ENCODE peak calls at places on chromosomes 12 and 14, in eight cellular contexts. X, M, W, O, P, Z, V and Q are unnamed samples.

GRCh38 chr12:71415336-71416231 is 24.0 kb upstream of the LGR5 start:
- DNase-seq in X (no peak), M (peak; percentile 45), W (no peak), O (peak; percentile 57), P (peak; percentile 66), Z (no peak), V (peak; percentile 67), Q (peak; percentile 52)

GRCh38 chr14:61188196-61188595 is 92.9 kb downstream of the TMEM30B start:
- DNase-seq in X (no peak), M (no peak), W (no peak), O (no peak), P (peak; percentile 41), Z (peak; percentile 81), V (peak; percentile 52), Q (no peak)

GRCh38 chr14:105413542-105413886 is 6.1 kb upstream of the MTA1 start:
- DNase-seq in X (no peak), M (no peak), W (no peak), O (no peak), P (no peak), Z (no peak), V (no peak), Q (no peak)

GRCh38 chr12:42824327-42824726 is 234.8 kb upstream of the PRICKLE1 start:
- DNase-seq in X (no peak), M (no peak), W (no peak), O (no peak), P (no peak), Z (no peak), V (no peak), Q (no peak)

GRCh38 chr14:102853703-102854396 is 68.6 kb upstream of the AMN start:
- DNase-seq in X (no peak), M (no peak), W (no peak), O (no peak), P (no peak), Z (no peak), V (peak; percentile 34), Q (no peak)

GRCh38 chr12:3600039-3600720 is 109.2 kb downstream of the PRMT8 start:
- DNase-seq in X (no peak), M (no peak), W (no peak), O (no peak), P (no peak), Z (no peak), V (no peak), Q (no peak)

GRCh38 chr12:121980211-121980891 is 41.3 kb upstream of the BCL7A start:
- DNase-seq in X (no peak), M (peak; percentile 29), W (no peak), O (no peak), P (no peak), Z (no peak), V (peak; percentile 13), Q (peak; percentile 14)

GRCh38 chr12:11667159-11667558 is 17.7 kb downstream of the ETV6 start:
- DNase-seq in X (no peak), M (no peak), W (no peak), O (no peak), P (no peak), Z (no peak), V (no peak), Q (no peak)

GRCh38 chr12:45547132-45547531 is 182.4 kb upstream of the ARID2 start:
- DNase-seq in X (no peak), M (no peak), W (no peak), O (no peak), P (no peak), Z (no peak), V (no peak), Q (no peak)

GRCh38 chr14:68624541-68625220 is 168.2 kb downstream of the ZFP36L1 start:
- DNase-seq in X (no peak), M (no peak), W (no peak), O (no peak), P (no peak), Z (no peak), V (no peak), Q (no peak)

GRCh38 chr14:102295301-102295700 is 9.7 kb downstream of the MOK start:
- DNase-seq in X (no peak), M (no peak), W (no peak), O (no peak), P (no peak), Z (no peak), V (peak; percentile 43), Q (peak; percentile 33)

GRCh38 chr12:28239918-28240317 is 49.7 kb downstream of the CCDC91 start:
- DNase-seq in X (no peak), M (no peak), W (no peak), O (no peak), P (no peak), Z (no peak), V (no peak), Q (no peak)

GRCh38 chr14:100828448-100828834 is 2.5 kb downstream of the MEG3 start:
- DNase-seq in X (no peak), M (no peak), W (no peak), O (no peak), P (no peak), Z (no peak), V (no peak), Q (no peak)

GRCh38 chr12:63915105-63915830 is 70.8 kb downstream of the SRGAP1 start:
- DNase-seq in X (no peak), M (no peak), W (no peak), O (peak; percentile 57), P (peak; percentile 85), Z (no peak), V (peak; percentile 64), Q (peak; percentile 57)

GRCh38 chr12:52155048-52155868 is 36.6 kb downstream of the KRT80 start:
- DNase-seq in X (no peak), M (no peak), W (no peak), O (no peak), P (peak; percentile 89), Z (no peak), V (no peak), Q (no peak)

GRCh38 chr12:54036620-54037359 is 3.9 kb downstream of the HOXC5 start:
- DNase-seq in X (no peak), M (no peak), W (no peak), O (no peak), P (peak; percentile 57), Z (peak; percentile 83), V (no peak), Q (peak; percentile 63)

GRCh38 chr12:10615532-10615931 is 2.1 kb upstream of the MAGOHB start:
- DNase-seq in X (no peak), M (no peak), W (no peak), O (no peak), P (peak; percentile 54), Z (no peak), V (no peak), Q (no peak)

GRCh38 chr14:105865904-105866840 is 339.8 kb downstream of the TMEM121 start:
- DNase-seq in X (peak; percentile 27), M (no peak), W (no peak), O (no peak), P (no peak), Z (peak; percentile 53), V (no peak), Q (no peak)

GRCh38 chr12:2267624-2268477 is 215.1 kb downstream of the CACNA1C start:
- DNase-seq in X (no peak), M (no peak), W (no peak), O (peak; percentile 44), P (no peak), Z (peak; percentile 84), V (peak; percentile 59), Q (peak; percentile 74)

GRCh38 chr12:1828863-1829262 is 8.5 kb downstream of the LRTM2 start:
- DNase-seq in X (no peak), M (no peak), W (no peak), O (no peak), P (no peak), Z (no peak), V (no peak), Q (no peak)

GRCh38 chr14:59464651-59465569 is at the start of gene GPR135:
- DNase-seq in X (peak; percentile 60), M (peak; percentile 88), W (no peak), O (peak; percentile 68), P (no peak), Z (peak; percentile 87), V (peak; percentile 65), Q (peak; percentile 38)

GRCh38 chr14:105531088-105531957 is 4.9 kb downstream of the TMEM121 start:
- DNase-seq in X (no peak), M (no peak), W (no peak), O (no peak), P (no peak), Z (peak; percentile 65), V (no peak), Q (no peak)

GRCh38 chr14:60968099-60968498 is 12.8 kb downstream of the TRMT5 start:
- DNase-seq in X (no peak), M (no peak), W (no peak), O (no peak), P (no peak), Z (no peak), V (no peak), Q (no peak)

GRCh38 chr12:51977320-51977753 is 25.8 kb downstream of the ACVR1B start:
- DNase-seq in X (no peak), M (no peak), W (no peak), O (peak; percentile 50), P (no peak), Z (no peak), V (peak; percentile 88), Q (peak; percentile 85)

GRCh38 chr14:104355101-104355691 is 216.8 kb downstream of the KIF26A start:
- DNase-seq in X (peak; percentile 11), M (no peak), W (no peak), O (no peak), P (no peak), Z (peak; percentile 46), V (no peak), Q (no peak)

GRCh38 chr12:58919271-58920101 is 818 bp downstream of the LRIG3 start:
- DNase-seq in X (no peak), M (peak; percentile 62), W (no peak), O (peak; percentile 67), P (peak; percentile 41), Z (peak; percentile 75), V (peak; percentile 40), Q (peak; percentile 59)

GRCh38 chr14:20512139-20512905 is 7.0 kb downstream of the RNASE10 start:
- DNase-seq in X (no peak), M (no peak), W (no peak), O (no peak), P (no peak), Z (no peak), V (no peak), Q (no peak)

GRCh38 chr12:34400986-34401658 is 378.8 kb downstream of the ALG10 start:
- DNase-seq in X (peak; percentile 22), M (peak; percentile 0), W (no peak), O (no peak), P (no peak), Z (peak; percentile 45), V (no peak), Q (no peak)

GRCh38 chr14:69010632-69011031 is 31.5 kb upstream of the ACTN1 start:
- DNase-seq in X (no peak), M (no peak), W (no peak), O (peak; percentile 30), P (peak; percentile 31), Z (no peak), V (no peak), Q (no peak)

GRCh38 chr12:56931474-56931978 is 2.7 kb downstream of the SDR9C7 start:
- DNase-seq in X (no peak), M (no peak), W (no peak), O (peak; percentile 85), P (peak; percentile 55), Z (no peak), V (peak; percentile 92), Q (peak; percentile 90)

GRCh38 chr14:72419226-72419625 is 474.7 kb downstream of the DPF3 start:
- DNase-seq in X (no peak), M (no peak), W (no peak), O (no peak), P (no peak), Z (no peak), V (no peak), Q (no peak)

GRCh38 chr12:49538740-49539403 is at the start of gene KCNH3:
- DNase-seq in X (peak; percentile 71), M (peak; percentile 99), W (peak; percentile 40), O (peak; percentile 70), P (peak; percentile 71), Z (peak; percentile 83), V (peak; percentile 78), Q (peak; percentile 49)

GRCh38 chr14:50003213-50004021 is 110.5 kb downstream of the ARF6 start:
- DNase-seq in X (peak; percentile 83), M (peak; percentile 88), W (no peak), O (peak; percentile 71), P (peak; percentile 75), Z (peak; percentile 88), V (peak; percentile 70), Q (peak; percentile 35)

GRCh38 chr12:62618319-62618718 is 151.7 kb downstream of the MON2 start:
- DNase-seq in X (no peak), M (no peak), W (no peak), O (no peak), P (no peak), Z (no peak), V (no peak), Q (no peak)